ENCODE peak calls at places on chromosomes 13 and 19, in four cellular contexts. D is mammary epithelial cell, A is mesendoderm, J is H9. W is an unnamed sample. For H3K79me2, the result is how much of the 10 kb centered on the place peaks cover.

GRCh38 chr13:52010890-52011689 is at the start of gene ATP7B:
- DNase-seq in D (no peak), A (peak), J (peak), W (no peak)

GRCh38 chr13:27172495-27172842 is 858 bp upstream of the USP12 start:
- DNase-seq in D (no peak), A (no peak), J (no peak), W (no peak)

GRCh38 chr19:8585057-8585893 is 8.0 kb upstream of the MYO1F start:
- DNase-seq in D (no peak), A (no peak), J (no peak), W (no peak)

GRCh38 chr13:33347866-33348265 is 62.3 kb upstream of the STARD13 start:
- DNase-seq in D (no peak), A (no peak), J (no peak), W (no peak)

GRCh38 chr13:70842062-70842644 is 733.9 kb upstream of the KLHL1 start:
- DNase-seq in D (no peak), A (peak), J (peak), W (no peak)

GRCh38 chr13:48819889-48820288 is 155.8 kb upstream of the FNDC3A start:
- DNase-seq in D (peak), A (no peak), J (no peak), W (no peak)

GRCh38 chr19:8595651-8596050 is 14.9 kb downstream of the ADAMTS10 start:
- DNase-seq in D (no peak), A (no peak), J (no peak), W (no peak)

GRCh38 chr19:30349131-30349730 is 23.0 kb upstream of the ZNF536 start:
- DNase-seq in D (no peak), A (peak), J (peak), W (no peak)

GRCh38 chr13:28744091-28744536 is 25.3 kb upstream of the SLC46A3 start:
- DNase-seq in D (no peak), A (peak), J (peak), W (peak)

GRCh38 chr13:107767119-107767518 is 448.2 kb downstream of the LIG4 start:
- DNase-seq in D (no peak), A (peak), J (no peak), W (no peak)

GRCh38 chr19:4717191-4717965 is 6.3 kb downstream of the DPP9 start:
- DNase-seq in D (peak), A (no peak), J (no peak), W (peak)

GRCh38 chr19:2275588-2276428 is 6.2 kb downstream of the PEAK3 start:
- DNase-seq in D (no peak), A (no peak), J (peak), W (no peak)

GRCh38 chr13:30371649-30372265 is 50.5 kb upstream of the UBE2L5 start:
- DNase-seq in D (peak), A (no peak), J (no peak), W (peak)

GRCh38 chr13:95641961-95642621 is 2.4 kb downstream of the DZIP1 start:
- DNase-seq in D (peak), A (peak), J (peak), W (peak)

GRCh38 chr13:53104120-53104519 is 75.5 kb downstream of the OLFM4 start:
- DNase-seq in D (no peak), A (no peak), J (no peak), W (no peak)

GRCh38 chr13:113063091-113063491 is 42.5 kb upstream of the F7 start:
- DNase-seq in D (no peak), A (no peak), J (no peak), W (no peak)

GRCh38 chr19:20072936-20073335 is 4.9 kb upstream of the ZNF90 start:
- DNase-seq in D (no peak), A (no peak), J (no peak), W (no peak)

GRCh38 chr19:10104665-10105221 is 1.4 kb upstream of the PPAN start:
- DNase-seq in D (no peak), A (no peak), J (no peak), W (no peak)

GRCh38 chr19:39341122-39341719 is 1.0 kb upstream of the SAMD4B start:
- DNase-seq in D (no peak), A (no peak), J (peak), W (no peak)

GRCh38 chr19:1069009-1069779 is 2.2 kb downstream of the ARHGAP45 start:
- DNase-seq in D (no peak), A (no peak), J (no peak), W (no peak)

GRCh38 chr13:50672025-50672424 is 171.5 kb downstream of the DLEU7 start:
- DNase-seq in D (peak), A (no peak), J (no peak), W (no peak)

DNA sequence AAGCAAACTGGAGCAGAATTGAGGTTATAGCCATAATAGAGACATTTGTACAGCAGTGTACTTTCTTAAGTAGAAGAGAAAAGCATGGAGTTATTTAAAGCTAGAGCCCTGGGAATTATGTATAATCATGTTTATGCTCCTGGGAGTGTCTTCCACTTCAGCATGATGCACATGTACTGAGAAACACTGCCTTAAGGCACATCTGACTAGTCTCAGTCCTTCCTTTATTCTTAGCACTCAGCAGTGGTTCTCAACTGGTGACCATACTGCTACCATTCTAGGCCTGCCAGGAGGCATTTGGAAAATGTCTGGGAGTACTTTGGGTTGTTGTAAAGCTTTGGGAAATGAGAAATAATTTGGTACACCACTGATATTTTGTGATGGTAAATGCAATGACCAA is 45.8 kb downstream of the VWA8 start:
- DNase-seq in D (peak), A (no peak), J (no peak), W (no peak)
- H3K79me2 ChIP-seq in D (under half), A (under half), J (under half), W (under half)

GRCh38 chr19:18854982-18855381 is 23.2 kb downstream of the UPF1 start:
- DNase-seq in D (no peak), A (no peak), J (no peak), W (no peak)

GRCh38 chr19:18856385-18857126 is 24.8 kb downstream of the UPF1 start:
- DNase-seq in D (peak), A (peak), J (no peak), W (no peak)

GRCh38 chr19:18857223-18857622 is 25.5 kb downstream of the UPF1 start:
- DNase-seq in D (no peak), A (no peak), J (no peak), W (no peak)

GRCh38 chr19:18853755-18854427 is 22.1 kb downstream of the UPF1 start:
- DNase-seq in D (no peak), A (peak), J (no peak), W (no peak)

DNA sequence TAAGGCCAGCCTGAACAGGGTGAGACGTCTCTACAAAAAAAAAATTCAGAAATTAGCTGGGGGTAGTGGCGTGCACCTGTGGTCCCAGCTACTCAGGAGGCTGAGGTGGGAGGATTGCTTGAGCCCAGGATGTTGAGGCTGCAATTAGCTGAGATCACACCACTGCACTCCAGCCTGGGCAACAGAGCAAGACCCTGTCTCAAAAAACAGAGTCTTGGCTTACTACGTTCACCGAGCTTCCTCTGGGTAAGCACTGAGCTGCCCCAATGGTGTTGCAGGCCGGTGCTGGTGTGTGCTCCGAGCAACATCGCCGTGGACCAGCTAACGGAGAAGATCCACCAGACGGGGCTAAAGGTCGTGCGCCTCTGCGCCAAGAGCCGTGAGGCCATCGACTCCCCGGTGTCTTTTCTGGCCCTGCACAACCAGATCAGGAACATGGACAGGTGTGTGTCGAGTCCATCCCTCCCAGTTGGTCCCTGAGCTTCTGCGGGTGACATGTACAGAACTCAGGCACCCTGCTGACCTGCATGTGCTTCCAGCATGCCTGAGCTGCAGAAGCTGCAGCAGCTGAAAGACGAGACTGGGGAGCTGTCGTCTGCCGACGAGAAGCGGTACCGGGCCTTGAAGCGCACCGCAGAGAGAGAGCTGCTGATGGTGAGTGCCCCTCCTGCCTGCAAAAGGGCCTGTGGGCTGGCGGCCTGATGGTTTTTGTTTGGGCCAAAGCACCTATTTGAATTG is 24.1 kb downstream of the UPF1 start:
- DNase-seq in D (no peak), A (no peak), J (no peak), W (no peak)
- H3K79me2 ChIP-seq in D (half or more), A (under half), J (under half), W (under half)

GRCh38 chr19:46963093-46963734 is 56.4 kb upstream of the NPAS1 start:
- DNase-seq in D (no peak), A (no peak), J (no peak), W (peak)
- H3K79me2 ChIP-seq in D (under half), A (under half), J (under half), W (under half)

GRCh38 chr19:51903192-51903591 is 1.6 kb downstream of the ZNF649 start:
- DNase-seq in D (no peak), A (peak), J (no peak), W (no peak)

GRCh38 chr19:51904331-51905165 is at the start of gene ZNF649:
- DNase-seq in D (peak), A (peak), J (peak), W (peak)

DNA sequence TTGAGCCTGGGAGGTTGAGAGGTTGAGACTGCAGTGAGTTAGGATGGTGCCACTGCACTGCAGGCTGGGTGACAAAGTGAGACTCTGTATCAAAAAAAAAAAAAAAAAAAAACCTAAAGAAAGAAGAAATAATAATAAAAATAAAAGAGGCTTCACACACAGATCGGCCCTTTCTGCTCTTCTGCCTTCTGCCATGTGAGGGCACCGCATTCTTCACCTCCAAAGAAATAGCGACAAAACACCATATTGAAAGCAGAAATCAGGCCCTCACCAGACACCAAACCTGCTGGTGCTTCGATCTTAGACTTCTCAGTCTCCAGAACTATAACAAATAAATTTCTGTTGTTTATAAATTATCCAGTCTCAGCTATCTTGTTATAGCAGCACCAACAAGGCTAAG is 3.0 kb downstream of the ZNF649 start:
- DNase-seq in D (no peak), A (peak), J (no peak), W (no peak)
- H3K79me2 ChIP-seq in D (half or more), A (half or more), J (half or more), W (half or more)